ENCODE peak calls at places on chromosome 6, in six cellular contexts. L is ovary, T is adrenal gland, Z is brain microvascular endothelial cell, S is fibroblast of mammary gland, Y is RWPE2. D is an unnamed sample.

GRCh38 chr6:67630146-67630545 is 1004.9 kb upstream of the ADGRB3 start:
- DNase-seq in L (no peak), T (no peak), Z (peak), S (peak), Y (no peak), D (peak)

GRCh38 chr6:74170118-74170517 is 474.1 kb downstream of the CD109 start:
- DNase-seq in L (no peak), T (no peak), Z (peak), S (peak), Y (no peak), D (no peak)

GRCh38 chr6:13302291-13302690 is 26.0 kb downstream of the TBC1D7 start:
- DNase-seq in L (no peak), T (no peak), Z (no peak), S (no peak), Y (no peak), D (no peak)

GRCh38 chr6:128275030-128275429 is 245.4 kb downstream of the PTPRK start:
- DNase-seq in L (no peak), T (no peak), Z (no peak), S (peak), Y (no peak), D (no peak)

GRCh38 chr6:132764370-132764769 is 6.7 kb upstream of the VNN2 start:
- DNase-seq in L (no peak), T (peak), Z (peak), S (peak), Y (peak), D (peak)

GRCh38 chr6:148166339-148166949 is 176.2 kb upstream of the SASH1 start:
- DNase-seq in L (no peak), T (no peak), Z (peak), S (peak), Y (no peak), D (no peak)

GRCh38 chr6:137772541-137773289 is 94.3 kb upstream of the TNFAIP3 start:
- DNase-seq in L (no peak), T (no peak), Z (no peak), S (no peak), Y (no peak), D (no peak)

GRCh38 chr6:130896249-130896648 is 69.0 kb downstream of the SMLR1 start:
- DNase-seq in L (no peak), T (peak), Z (no peak), S (no peak), Y (no peak), D (no peak)

GRCh38 chr6:157119502-157120027 is 203.8 kb downstream of the TMEM242 start:
- DNase-seq in L (no peak), T (no peak), Z (no peak), S (no peak), Y (no peak), D (no peak)

GRCh38 chr6:9527679-9528286 is 887.1 kb downstream of the TFAP2A start:
- DNase-seq in L (no peak), T (no peak), Z (no peak), S (peak), Y (no peak), D (no peak)

GRCh38 chr6:128569737-128570438 is 49.5 kb upstream of the PTPRK start:
- DNase-seq in L (no peak), T (no peak), Z (peak), S (peak), Y (peak), D (peak)

GRCh38 chr6:107114872-107115694 is at the start of gene BEND3:
- DNase-seq in L (peak), T (peak), Z (no peak), S (no peak), Y (no peak), D (no peak)

GRCh38 chr6:148817689-148818088 is 70.9 kb downstream of the UST start:
- DNase-seq in L (no peak), T (no peak), Z (no peak), S (no peak), Y (no peak), D (no peak)

GRCh38 chr6:3282461-3283236 is 23.9 kb downstream of the PSMG4 start:
- DNase-seq in L (no peak), T (no peak), Z (no peak), S (no peak), Y (no peak), D (no peak)

GRCh38 chr6:82568290-82568993 is 204.8 kb downstream of the TPBG start:
- DNase-seq in L (no peak), T (no peak), Z (no peak), S (no peak), Y (no peak), D (no peak)

DNA sequence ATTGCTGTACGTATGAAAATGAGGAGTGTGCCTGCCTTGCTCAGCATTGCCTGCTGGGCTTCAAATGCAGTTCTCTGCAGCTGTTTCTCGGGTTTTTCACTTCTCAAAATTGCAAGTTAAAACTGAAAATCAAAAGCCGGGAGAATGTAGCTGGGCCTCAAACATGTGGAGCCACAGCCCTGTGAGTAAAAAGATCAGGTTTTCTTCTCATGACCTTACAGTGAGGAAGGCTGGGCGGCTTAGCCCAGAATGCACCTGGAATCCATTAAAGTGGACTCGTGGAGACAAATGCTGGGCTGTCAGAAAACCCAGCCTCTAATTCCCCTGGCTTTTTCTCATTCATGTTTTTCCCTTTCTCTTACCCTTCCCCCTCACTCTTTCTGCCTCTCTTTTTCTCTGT is 34.4 kb downstream of the DSE start:
- DNase-seq in L (no peak), T (no peak), Z (no peak), S (peak), Y (no peak), D (no peak)
- H3K4me3 ChIP-seq in L (no peak), T (no peak), Z (no peak), S (no peak), Y (no peak), D (no peak)

DNA sequence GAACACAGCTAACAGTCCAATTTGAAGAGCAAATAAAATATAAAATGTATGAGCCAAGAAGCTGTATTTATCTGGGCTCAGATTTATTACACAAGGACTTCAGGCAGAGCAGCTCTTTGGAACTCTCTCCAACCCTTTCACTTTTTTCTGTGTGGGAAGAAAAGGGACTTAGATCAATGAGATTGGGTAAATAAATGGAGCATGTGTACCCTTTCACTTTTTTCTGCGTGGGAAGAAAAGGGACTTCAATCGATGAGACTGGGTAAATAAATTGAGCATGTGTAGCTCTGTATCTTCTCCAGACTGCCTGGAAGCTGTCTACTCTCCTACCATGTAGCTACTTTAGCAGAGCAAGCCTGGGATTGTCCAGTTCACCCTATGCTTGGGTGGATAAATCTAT is 10.7 kb downstream of the SLC17A3 start:
- DNase-seq in L (no peak), T (no peak), Z (no peak), S (no peak), Y (no peak), D (no peak)
- TF ChIP-seq CTCF in L (no peak), T (no peak), Z (no peak), S (no peak), Y (no peak), D (no peak)

DNA sequence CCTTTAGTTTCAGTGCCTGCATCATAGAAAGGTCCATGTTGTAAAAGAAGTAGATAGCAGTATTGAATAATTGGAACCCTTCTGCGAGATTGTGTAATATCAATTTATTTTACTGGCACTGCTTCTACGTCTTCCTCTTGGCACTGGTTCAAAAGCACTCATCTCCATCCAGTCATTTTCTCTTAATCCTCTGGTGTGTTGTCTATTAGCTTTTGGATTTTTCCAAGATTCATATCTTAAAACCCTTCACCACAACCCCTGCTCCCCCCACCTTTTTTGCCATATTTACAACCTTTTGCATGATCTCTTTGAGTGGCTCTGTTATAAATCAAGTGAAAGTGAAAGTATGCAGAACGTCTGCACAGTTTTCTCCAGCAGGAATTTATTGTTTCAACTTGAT is 76.6 kb upstream of the HSF2 start:
- DNase-seq in L (no peak), T (no peak), Z (peak), S (peak), Y (no peak), D (no peak)
- H3K4me3 ChIP-seq in L (no peak), T (no peak), Z (peak), S (peak), Y (peak), D (peak)

GRCh38 chr6:31887608-31888007 is 8.8 kb upstream of the SLC44A4 start:
- DNase-seq in L (no peak), T (no peak), Z (no peak), S (no peak), Y (no peak), D (no peak)

GRCh38 chr6:31887173-31887572 is 8.4 kb upstream of the SLC44A4 start:
- DNase-seq in L (no peak), T (no peak), Z (no peak), S (no peak), Y (no peak), D (no peak)

GRCh38 chr6:31886426-31887068 is 7.8 kb upstream of the SLC44A4 start:
- DNase-seq in L (no peak), T (no peak), Z (no peak), S (no peak), Y (no peak), D (no peak)

GRCh38 chr6:31889331-31889972 is 8.0 kb downstream of the EHMT2 start:
- DNase-seq in L (no peak), T (no peak), Z (no peak), S (no peak), Y (no peak), D (no peak)

GRCh38 chr6:31888281-31889258 is 8.9 kb downstream of the EHMT2 start:
- DNase-seq in L (no peak), T (no peak), Z (no peak), S (no peak), Y (no peak), D (no peak)
- TF ChIP-seq CTCF in L (peak), T (peak), Z (peak), S (peak), Y (peak), D (peak)

GRCh38 chr6:26312096-26312463 is 52.9 kb upstream of the BTN3A2 start:
- DNase-seq in L (no peak), T (no peak), Z (no peak), S (peak), Y (no peak), D (no peak)
- H3K4me3 ChIP-seq in L (peak), T (no peak), Z (peak), S (peak), Y (peak), D (peak)

DNA sequence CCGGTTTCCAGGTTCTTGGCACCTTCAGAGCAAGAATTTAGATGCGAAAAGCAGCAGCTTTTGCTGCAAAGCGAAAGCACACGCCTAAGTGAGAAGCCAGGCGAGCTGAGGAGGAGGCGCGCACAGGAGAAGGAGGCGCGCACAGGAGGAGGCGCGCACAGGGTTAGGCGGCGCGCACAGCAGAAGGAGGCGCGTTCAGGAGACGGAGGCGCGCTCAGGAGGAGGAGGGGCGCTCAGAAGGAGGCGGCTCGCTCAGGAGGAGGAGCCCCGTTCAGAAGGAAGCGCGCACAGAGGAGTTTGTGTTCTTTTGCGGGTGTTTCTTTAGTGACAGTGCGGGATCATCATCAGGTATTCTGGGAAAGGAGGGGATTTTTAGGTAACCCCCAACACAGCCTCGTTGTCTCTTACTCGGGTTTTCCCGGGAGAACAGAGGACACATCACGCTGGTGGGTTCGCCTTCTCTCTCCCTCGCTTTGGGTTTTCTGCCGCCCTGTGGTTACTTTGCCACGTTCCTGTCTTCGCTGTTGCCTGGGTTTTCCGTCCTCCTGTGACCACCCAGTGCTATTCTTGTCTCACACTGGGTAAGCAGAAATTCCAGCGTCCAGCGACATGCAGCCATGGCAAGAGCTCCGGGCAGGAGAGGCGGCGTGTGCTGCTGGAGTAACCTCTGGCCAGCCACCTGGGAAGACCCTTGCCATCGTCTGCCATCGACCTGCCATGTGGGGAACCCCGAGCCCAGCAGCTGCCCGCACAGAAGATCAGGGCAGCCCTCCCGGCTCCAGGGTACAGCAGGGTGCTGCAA is 47.0 kb downstream of the WDR27 start:
- DNase-seq in L (peak), T (peak), Z (peak), S (peak), Y (no peak), D (no peak)
- TF ChIP-seq CTCF in L (peak), T (peak), Z (peak), S (peak), Y (peak), D (peak)